ENCODE peak calls at places on chromosomes 13 and 19, in five cellular contexts. Y, M, H, R and B are unnamed samples.

GRCh38 chr13:98214707-98215106 is 37.6 kb upstream of the RNF113B start:
- DNase-seq in Y (no peak), M (no peak), H (no peak), R (no peak), B (no peak)

GRCh38 chr13:40476175-40476958 is 190.1 kb downstream of the FOXO1 start:
- DNase-seq in Y (no peak), M (no peak), H (no peak), R (no peak), B (no peak)

GRCh38 chr13:87089391-87089790 is 581.8 kb upstream of the SLITRK5 start:
- DNase-seq in Y (no peak), M (no peak), H (no peak), R (no peak), B (no peak)

GRCh38 chr19:50568321-50569022 is at the start of gene LRRC4B:
- DNase-seq in Y (no peak), M (no peak), H (no peak), R (peak), B (no peak)

GRCh38 chr13:110006304-110006703 is 219.9 kb upstream of the IRS2 start:
- DNase-seq in Y (no peak), M (no peak), H (no peak), R (no peak), B (peak)

GRCh38 chr13:78129850-78130249 is 211.2 kb upstream of the EDNRB start:
- DNase-seq in Y (no peak), M (no peak), H (no peak), R (no peak), B (no peak)

GRCh38 chr13:91817250-91817649 is 418.8 kb downstream of the GPC5 start:
- DNase-seq in Y (no peak), M (no peak), H (no peak), R (no peak), B (no peak)

GRCh38 chr19:50875795-50876422 is 2.7 kb downstream of the KLK2 start:
- DNase-seq in Y (no peak), M (no peak), H (no peak), R (no peak), B (no peak)

GRCh38 chr13:58134012-58134411 is 502.5 kb downstream of the PCDH17 start:
- DNase-seq in Y (no peak), M (no peak), H (no peak), R (no peak), B (no peak)

GRCh38 chr13:98826156-98826555 is 73.7 kb upstream of the SLC15A1 start:
- DNase-seq in Y (no peak), M (no peak), H (no peak), R (no peak), B (no peak)

GRCh38 chr19:54896036-54896435 is 9.9 kb upstream of the NCR1 start:
- DNase-seq in Y (no peak), M (no peak), H (no peak), R (no peak), B (no peak)

GRCh38 chr19:22617614-22618325 is 16.4 kb upstream of the ZNF492 start:
- DNase-seq in Y (no peak), M (no peak), H (no peak), R (no peak), B (no peak)

GRCh38 chr13:47455581-47455980 is 545.5 kb downstream of the SUCLA2 start:
- DNase-seq in Y (no peak), M (no peak), H (no peak), R (no peak), B (no peak)

GRCh38 chr19:18368504-18369222 is 17.3 kb upstream of the GDF15 start:
- DNase-seq in Y (no peak), M (no peak), H (no peak), R (no peak), B (no peak)

GRCh38 chr13:100131863-100132574 is 43.1 kb downstream of the PCCA start:
- DNase-seq in Y (no peak), M (peak), H (no peak), R (no peak), B (no peak)

GRCh38 chr19:28718909-28719308 is 494.0 kb downstream of the UQCRFS1 start:
- DNase-seq in Y (no peak), M (no peak), H (no peak), R (no peak), B (no peak)

GRCh38 chr19:40982594-40983101 is 8.4 kb upstream of the CYP2B6 start:
- DNase-seq in Y (no peak), M (no peak), H (no peak), R (no peak), B (no peak)

GRCh38 chr13:107138468-107138867 is 570.5 kb upstream of the ARGLU1 start:
- DNase-seq in Y (no peak), M (no peak), H (no peak), R (peak), B (no peak)

GRCh38 chr13:59094149-59094548 is 1069.6 kb downstream of the DIAPH3 start:
- DNase-seq in Y (no peak), M (no peak), H (no peak), R (no peak), B (no peak)

GRCh38 chr19:489418-490196 is 6.7 kb upstream of the MADCAM1 start:
- DNase-seq in Y (no peak), M (no peak), H (no peak), R (peak), B (no peak)

GRCh38 chr13:20128459-20128927 is 32.4 kb downstream of the GJA3 start:
- DNase-seq in Y (peak), M (no peak), H (no peak), R (no peak), B (no peak)

GRCh38 chr13:72218966-72219365 is 352.0 kb upstream of the DACH1 start:
- DNase-seq in Y (no peak), M (no peak), H (no peak), R (no peak), B (no peak)

GRCh38 chr13:72469932-72470331 is 257.5 kb downstream of the MZT1 start:
- DNase-seq in Y (no peak), M (no peak), H (no peak), R (peak), B (no peak)

GRCh38 chr19:11496391-11497163 is 9.1 kb downstream of the ZNF653 start:
- DNase-seq in Y (peak), M (peak), H (no peak), R (peak), B (peak)

GRCh38 chr13:48942131-48942530 is 33.6 kb upstream of the FNDC3A start:
- DNase-seq in Y (no peak), M (no peak), H (no peak), R (no peak), B (no peak)

GRCh38 chr13:109361562-109361961 is 424.8 kb downstream of the IRS2 start:
- DNase-seq in Y (no peak), M (no peak), H (no peak), R (no peak), B (no peak)

GRCh38 chr19:56270676-56271075 is 1.9 kb upstream of the EDDM13 start:
- DNase-seq in Y (no peak), M (no peak), H (no peak), R (no peak), B (no peak)

GRCh38 chr19:54792814-54793213 is 10.6 kb upstream of the KIR2DL4 start:
- DNase-seq in Y (no peak), M (no peak), H (no peak), R (no peak), B (no peak)

GRCh38 chr13:97125051-97125809 is 96.9 kb upstream of the MBNL2 start:
- DNase-seq in Y (no peak), M (peak), H (no peak), R (no peak), B (peak)

GRCh38 chr13:40026741-40027140 is 371.3 kb downstream of the COG6 start:
- DNase-seq in Y (no peak), M (peak), H (no peak), R (no peak), B (no peak)

GRCh38 chr13:92355213-92355612 is 871.4 kb upstream of the GPC6 start:
- DNase-seq in Y (no peak), M (no peak), H (no peak), R (no peak), B (no peak)

GRCh38 chr19:49149652-49150105 is 5.5 kb downstream of the HRC start:
- DNase-seq in Y (no peak), M (no peak), H (peak), R (peak), B (no peak)

GRCh38 chr13:38103851-38104250 is 234.3 kb upstream of the TRPC4 start:
- DNase-seq in Y (no peak), M (no peak), H (no peak), R (no peak), B (no peak)

GRCh38 chr19:1837625-1838105 is 10.6 kb downstream of the REXO1 start:
- DNase-seq in Y (peak), M (peak), H (no peak), R (no peak), B (no peak)

GRCh38 chr13:23718916-23719470 is 148.8 kb downstream of the TNFRSF19 start:
- DNase-seq in Y (no peak), M (no peak), H (no peak), R (no peak), B (no peak)